ENCODE peak calls at places on chromosomes 4 and X, in seven cellular contexts. C, U, S, B, Z, L and Q are unnamed samples.
A peak's percentile ranks its signal among the peaks of the same experiment; 100 is the strongest.

GRCh38 chr4:104394409-104394813 is 100.3 kb downstream of the CXXC4 start:
- DNase-seq in C (no peak), U (no peak), S (no peak), B (no peak), Z (no peak), L (peak; percentile 6), Q (no peak)

GRCh38 chr4:127959794-127960193 is 5.2 kb downstream of the MFSD8 start:
- DNase-seq in C (no peak), U (no peak), S (no peak), B (peak; percentile 6), Z (no peak), L (no peak), Q (no peak)

GRCh38 chr4:87901426-87901825 is 68.7 kb downstream of the MEPE start:
- DNase-seq in C (no peak), U (no peak), S (no peak), B (no peak), Z (no peak), L (no peak), Q (no peak)

GRCh38 chr4:185437809-185438208 is 12.0 kb upstream of the UFSP2 start:
- DNase-seq in C (no peak), U (no peak), S (no peak), B (no peak), Z (no peak), L (no peak), Q (no peak)

GRCh38 chr4:111650146-111650545 is 495.1 kb upstream of the FAM241A start:
- DNase-seq in C (no peak), U (no peak), S (no peak), B (no peak), Z (no peak), L (no peak), Q (no peak)

GRCh38 chrX:69101655-69102251 is 63.5 kb downstream of the PJA1 start:
- DNase-seq in C (no peak), U (no peak), S (no peak), B (no peak), Z (peak; percentile 2), L (no peak), Q (no peak)

GRCh38 chr4:176879370-176880116 is 86.8 kb upstream of the VEGFC start:
- DNase-seq in C (no peak), U (no peak), S (no peak), B (peak; percentile 45), Z (no peak), L (no peak), Q (no peak)

GRCh38 chr4:41963105-41963504 is 18.5 kb upstream of the DCAF4L1 start:
- DNase-seq in C (no peak), U (no peak), S (no peak), B (peak; percentile 10), Z (no peak), L (no peak), Q (no peak)

GRCh38 chr4:86977621-86978184 is 42.9 kb downstream of the AFF1 start:
- DNase-seq in C (peak; percentile 43), U (no peak), S (no peak), B (peak; percentile 76), Z (no peak), L (peak; percentile 33), Q (no peak)

GRCh38 chr4:37667197-37668100 is 18.7 kb downstream of the RELL1 start:
- DNase-seq in C (no peak), U (no peak), S (no peak), B (no peak), Z (no peak), L (no peak), Q (no peak)

GRCh38 chr4:76624271-76624681 is 189.2 kb downstream of the SHROOM3 start:
- DNase-seq in C (no peak), U (peak; percentile 61), S (peak; percentile 69), B (peak; percentile 94), Z (no peak), L (peak; percentile 86), Q (no peak)

GRCh38 chrX:77892887-77893286 is 2.3 kb downstream of the MAGT1 start:
- DNase-seq in C (no peak), U (no peak), S (no peak), B (no peak), Z (no peak), L (no peak), Q (no peak)

GRCh38 chr4:151276787-151277557 is at the start of gene PRSS48:
- DNase-seq in C (peak; percentile 77), U (peak; percentile 28), S (peak; percentile 61), B (peak; percentile 32), Z (no peak), L (peak; percentile 75), Q (peak; percentile 16)
- TF ChIP-seq CTCF in C (peak; percentile 73), U (no peak), S (peak; percentile 63), B (peak; percentile 70), Z (peak; percentile 47), L (peak; percentile 67), Q (no peak)

GRCh38 chr4:158208931-158209640 is 1.2 kb upstream of the TMEM144 start:
- DNase-seq in C (no peak), U (no peak), S (no peak), B (no peak), Z (peak; percentile 41), L (no peak), Q (no peak)

GRCh38 chr4:158211288-158211687 is 1.0 kb downstream of the TMEM144 start:
- DNase-seq in C (peak; percentile 35), U (no peak), S (no peak), B (no peak), Z (no peak), L (peak; percentile 45), Q (peak; percentile 80)

GRCh38 chr4:158209825-158210807 is at the start of gene TMEM144:
- DNase-seq in C (peak; percentile 92), U (peak; percentile 91), S (peak; percentile 97), B (peak; percentile 85), Z (peak; percentile 92), L (peak; percentile 96), Q (peak; percentile 38)
- TF ChIP-seq POLR2A in C (peak; percentile 94), U (peak; percentile 40), S (peak; percentile 95), B (no peak), Z (no peak), L (peak; percentile 68), Q (peak; percentile 82)

DNA sequence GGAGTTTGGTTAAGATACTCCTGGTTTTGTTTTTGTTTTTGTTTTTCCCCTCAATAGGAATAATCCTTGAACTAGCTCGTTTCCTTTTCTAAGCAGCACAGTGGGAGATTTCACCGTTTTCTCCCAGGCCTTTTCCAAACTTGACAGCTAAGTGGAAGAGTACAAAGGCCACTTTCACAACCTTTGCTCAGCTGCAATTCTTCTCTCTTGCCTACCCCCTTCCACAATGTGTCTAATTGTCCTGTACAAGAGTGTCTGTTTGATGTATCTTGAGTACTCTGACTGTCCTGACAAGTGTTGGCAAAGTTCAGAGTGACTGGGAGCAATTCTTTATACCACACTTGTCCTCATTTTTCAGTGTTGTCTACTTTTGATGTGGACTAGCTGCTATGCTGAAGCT is 674.3 kb upstream of the AMOT start:
- DNase-seq in C (no peak), U (no peak), S (no peak), B (no peak), Z (no peak), L (peak; percentile 17), Q (no peak)
- H3K27ac ChIP-seq in C (no peak overlapping the region), U (no peak overlapping the region), S (no peak overlapping the region), B (no peak overlapping the region), Z (no peak overlapping the region), L (no peak overlapping the region), Q (no peak overlapping the region)

DNA sequence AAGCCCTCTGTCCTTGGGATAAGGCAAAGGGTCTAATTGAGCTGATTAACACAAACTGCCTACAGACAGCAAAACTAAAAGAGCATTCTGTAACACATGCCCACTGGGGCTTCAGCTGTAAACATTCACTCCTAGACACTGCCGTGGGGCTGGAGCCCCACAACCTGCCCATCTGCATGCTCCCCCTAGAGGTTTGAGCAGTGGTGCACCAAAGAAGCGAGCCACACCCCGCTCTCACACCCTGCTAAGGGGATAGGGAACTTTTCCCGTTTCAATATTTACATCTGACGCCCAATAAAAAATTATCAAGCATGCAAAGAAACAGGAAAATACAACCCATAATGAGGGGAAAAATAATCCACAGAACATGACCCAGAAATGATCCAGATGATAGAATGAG is 46.9 kb upstream of the HSD17B10 start:
- DNase-seq in C (peak; percentile 19), U (no peak), S (no peak), B (no peak), Z (no peak), L (peak; percentile 41), Q (no peak)
- TF ChIP-seq CTCF in C (peak; percentile 25), U (no peak), S (no peak), B (peak; percentile 37), Z (no peak), L (peak; percentile 27), Q (peak; percentile 6)

DNA sequence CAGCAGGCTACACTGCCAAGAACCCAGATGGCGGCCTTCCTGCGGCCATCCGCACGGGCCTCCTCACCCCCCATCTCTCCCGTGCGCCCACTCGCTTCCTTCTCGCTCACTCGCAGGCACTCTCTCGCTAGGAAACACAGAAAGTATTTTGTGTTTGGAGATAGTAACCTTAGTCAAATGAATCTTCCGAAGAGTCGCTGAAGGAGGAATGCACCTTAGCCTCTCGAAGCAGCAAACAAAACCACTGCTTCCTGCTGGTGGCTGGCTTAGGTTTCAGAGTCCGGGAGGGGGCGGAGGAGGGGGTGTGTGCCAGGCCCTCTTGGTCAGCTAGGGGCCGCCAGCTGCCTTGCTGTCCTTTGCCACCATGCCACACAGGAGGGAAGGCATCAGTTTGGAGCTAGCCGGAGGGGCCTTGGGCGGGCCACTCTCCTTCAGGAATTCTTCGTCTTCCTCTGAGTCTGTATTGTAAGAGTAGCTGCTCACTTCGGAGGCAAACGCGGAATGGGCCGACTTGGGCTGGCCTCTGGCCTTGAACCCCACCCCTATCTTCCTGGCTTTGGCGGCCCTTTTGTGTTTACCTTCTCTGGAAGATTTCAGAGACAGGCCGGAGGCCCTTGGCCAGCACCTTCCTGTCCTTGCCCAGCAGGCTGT is 73.2 kb upstream of the UCP1 start:
- DNase-seq in C (no peak), U (peak; percentile 72), S (no peak), B (no peak), Z (no peak), L (peak; percentile 44), Q (peak; percentile 54)
- TF ChIP-seq POLR2A in C (no peak), U (no peak), S (no peak), B (no peak), Z (no peak), L (no peak), Q (no peak)

GRCh38 chr4:168867128-168867527 is 142.9 kb downstream of the CBR4 start:
- DNase-seq in C (no peak), U (no peak), S (no peak), B (no peak), Z (no peak), L (no peak), Q (no peak)

GRCh38 chr4:168865854-168866253 is 144.2 kb downstream of the CBR4 start:
- DNase-seq in C (no peak), U (no peak), S (no peak), B (no peak), Z (no peak), L (no peak), Q (no peak)

GRCh38 chr4:168866635-168867034 is 143.4 kb downstream of the CBR4 start:
- DNase-seq in C (no peak), U (no peak), S (no peak), B (no peak), Z (no peak), L (no peak), Q (no peak)

GRCh38 chr4:168863719-168864632 is 146.1 kb downstream of the CBR4 start:
- DNase-seq in C (no peak), U (no peak), S (no peak), B (no peak), Z (no peak), L (no peak), Q (no peak)

GRCh38 chr4:168864831-168865541 is 145.1 kb downstream of the CBR4 start:
- DNase-seq in C (no peak), U (no peak), S (peak; percentile 29), B (peak; percentile 67), Z (no peak), L (no peak), Q (no peak)
- H3K27ac ChIP-seq in C (peak overlapping the region; percentile 47), U (no peak overlapping the region), S (no peak overlapping the region), B (peak overlapping the region; percentile 73), Z (no peak overlapping the region), L (no peak overlapping the region), Q (no peak overlapping the region)

GRCh38 chr4:137531121-137531520 is 1.2 kb downstream of the PCDH18 start:
- DNase-seq in C (no peak), U (no peak), S (no peak), B (peak; percentile 65), Z (no peak), L (no peak), Q (no peak)
- TF ChIP-seq CTCF in C (no peak), U (no peak), S (no peak), B (peak; percentile 48), Z (no peak), L (no peak), Q (no peak)